ENCODE peak calls at places on chromosomes 13 and 19, in five cellular contexts. One of them, this sample, is unnamed.

GRCh38 chr19:39351537-39352037 is 9.4 kb downstream of the SAMD4B start:
- ATAC-seq in CD4-positive, alpha-beta T cell: peak
- ATAC-seq in left cardiac atrium: peak
- ATAC-seq in stimulated activated naive CD8-positive, alpha-beta T cell treated with anti-CD3 and anti-CD28 coated beads, Interleukin-15, Interleukin-2, amounts not matched to agents 100 U/mL and 50 U/mL, for 24 hours: peak
- ATAC-seq in Right ventricle myocardium superior: peak
- ATAC-seq in this sample: peak

GRCh38 chr19:4559569-4559968 is at the start of gene SEMA6B:
- ATAC-seq in CD4-positive, alpha-beta T cell: no peak
- ATAC-seq in left cardiac atrium: peak
- ATAC-seq in stimulated activated naive CD8-positive, alpha-beta T cell treated with anti-CD3 and anti-CD28 coated beads, Interleukin-15, Interleukin-2, amounts not matched to agents 100 U/mL and 50 U/mL, for 24 hours: no peak
- ATAC-seq in Right ventricle myocardium superior: peak
- ATAC-seq in this sample: no peak

GRCh38 chr19:18098891-18099622 is 1.5 kb downstream of the MAST3 start:
- ATAC-seq in CD4-positive, alpha-beta T cell: no peak
- ATAC-seq in left cardiac atrium: no peak
- ATAC-seq in stimulated activated naive CD8-positive, alpha-beta T cell treated with anti-CD3 and anti-CD28 coated beads, Interleukin-15, Interleukin-2, amounts not matched to agents 100 U/mL and 50 U/mL, for 24 hours: peak
- ATAC-seq in Right ventricle myocardium superior: no peak
- ATAC-seq in this sample: peak

GRCh38 chr19:3516675-3517207 is 10.6 kb downstream of the FZR1 start:
- ATAC-seq in CD4-positive, alpha-beta T cell: peak
- ATAC-seq in left cardiac atrium: no peak
- ATAC-seq in stimulated activated naive CD8-positive, alpha-beta T cell treated with anti-CD3 and anti-CD28 coated beads, Interleukin-15, Interleukin-2, amounts not matched to agents 100 U/mL and 50 U/mL, for 24 hours: peak
- ATAC-seq in Right ventricle myocardium superior: no peak
- ATAC-seq in this sample: peak

GRCh38 chr19:46732966-46733692 is 12.7 kb upstream of the FKRP start:
- ATAC-seq in CD4-positive, alpha-beta T cell: no peak
- ATAC-seq in left cardiac atrium: peak
- ATAC-seq in stimulated activated naive CD8-positive, alpha-beta T cell treated with anti-CD3 and anti-CD28 coated beads, Interleukin-15, Interleukin-2, amounts not matched to agents 100 U/mL and 50 U/mL, for 24 hours: no peak
- ATAC-seq in Right ventricle myocardium superior: peak
- ATAC-seq in this sample: no peak

GRCh38 chr19:49793561-49793840 is 19.6 kb downstream of the FUZ start:
- ATAC-seq in CD4-positive, alpha-beta T cell: no peak
- ATAC-seq in left cardiac atrium: peak
- ATAC-seq in stimulated activated naive CD8-positive, alpha-beta T cell treated with anti-CD3 and anti-CD28 coated beads, Interleukin-15, Interleukin-2, amounts not matched to agents 100 U/mL and 50 U/mL, for 24 hours: peak
- ATAC-seq in Right ventricle myocardium superior: no peak
- ATAC-seq in this sample: peak

GRCh38 chr13:24176351-24177101 is 16.0 kb downstream of the SPATA13 start:
- ATAC-seq in CD4-positive, alpha-beta T cell: no peak
- ATAC-seq in left cardiac atrium: no peak
- ATAC-seq in stimulated activated naive CD8-positive, alpha-beta T cell treated with anti-CD3 and anti-CD28 coated beads, Interleukin-15, Interleukin-2, amounts not matched to agents 100 U/mL and 50 U/mL, for 24 hours: no peak
- ATAC-seq in Right ventricle myocardium superior: no peak
- ATAC-seq in this sample: no peak

GRCh38 chr19:32104465-32105235 is 240.8 kb upstream of the ZNF507 start:
- ATAC-seq in CD4-positive, alpha-beta T cell: no peak
- ATAC-seq in left cardiac atrium: peak
- ATAC-seq in stimulated activated naive CD8-positive, alpha-beta T cell treated with anti-CD3 and anti-CD28 coated beads, Interleukin-15, Interleukin-2, amounts not matched to agents 100 U/mL and 50 U/mL, for 24 hours: no peak
- ATAC-seq in Right ventricle myocardium superior: no peak
- ATAC-seq in this sample: no peak

GRCh38 chr19:52786078-52786463 is 520 bp downstream of the ZNF600 start:
- ATAC-seq in CD4-positive, alpha-beta T cell: peak
- ATAC-seq in left cardiac atrium: peak
- ATAC-seq in stimulated activated naive CD8-positive, alpha-beta T cell treated with anti-CD3 and anti-CD28 coated beads, Interleukin-15, Interleukin-2, amounts not matched to agents 100 U/mL and 50 U/mL, for 24 hours: peak
- ATAC-seq in Right ventricle myocardium superior: peak
- ATAC-seq in this sample: peak

GRCh38 chr13:101763191-101763590 is 310.7 kb downstream of the ITGBL1 start:
- ATAC-seq in CD4-positive, alpha-beta T cell: no peak
- ATAC-seq in left cardiac atrium: no peak
- ATAC-seq in stimulated activated naive CD8-positive, alpha-beta T cell treated with anti-CD3 and anti-CD28 coated beads, Interleukin-15, Interleukin-2, amounts not matched to agents 100 U/mL and 50 U/mL, for 24 hours: no peak
- ATAC-seq in Right ventricle myocardium superior: no peak
- ATAC-seq in this sample: no peak

GRCh38 chr19:14354445-14354844 is 26.8 kb upstream of the ADGRE5 start:
- ATAC-seq in CD4-positive, alpha-beta T cell: no peak
- ATAC-seq in left cardiac atrium: no peak
- ATAC-seq in stimulated activated naive CD8-positive, alpha-beta T cell treated with anti-CD3 and anti-CD28 coated beads, Interleukin-15, Interleukin-2, amounts not matched to agents 100 U/mL and 50 U/mL, for 24 hours: no peak
- ATAC-seq in Right ventricle myocardium superior: no peak
- ATAC-seq in this sample: no peak

GRCh38 chr19:6020166-6020967 is 42.4 kb upstream of the RANBP3 start:
- ATAC-seq in CD4-positive, alpha-beta T cell: no peak
- ATAC-seq in left cardiac atrium: no peak
- ATAC-seq in stimulated activated naive CD8-positive, alpha-beta T cell treated with anti-CD3 and anti-CD28 coated beads, Interleukin-15, Interleukin-2, amounts not matched to agents 100 U/mL and 50 U/mL, for 24 hours: no peak
- ATAC-seq in Right ventricle myocardium superior: no peak
- ATAC-seq in this sample: no peak

GRCh38 chr19:18309525-18310064 is 13.3 kb downstream of the LSM4 start:
- ATAC-seq in CD4-positive, alpha-beta T cell: no peak
- ATAC-seq in left cardiac atrium: no peak
- ATAC-seq in stimulated activated naive CD8-positive, alpha-beta T cell treated with anti-CD3 and anti-CD28 coated beads, Interleukin-15, Interleukin-2, amounts not matched to agents 100 U/mL and 50 U/mL, for 24 hours: no peak
- ATAC-seq in Right ventricle myocardium superior: no peak
- ATAC-seq in this sample: no peak

GRCh38 chr13:72745260-72745659 is 17.5 kb downstream of the BORA start:
- ATAC-seq in CD4-positive, alpha-beta T cell: no peak
- ATAC-seq in left cardiac atrium: no peak
- ATAC-seq in stimulated activated naive CD8-positive, alpha-beta T cell treated with anti-CD3 and anti-CD28 coated beads, Interleukin-15, Interleukin-2, amounts not matched to agents 100 U/mL and 50 U/mL, for 24 hours: peak
- ATAC-seq in Right ventricle myocardium superior: no peak
- ATAC-seq in this sample: peak

GRCh38 chr13:99071666-99072065 is 93.8 kb upstream of the DOCK9 start:
- ATAC-seq in CD4-positive, alpha-beta T cell: no peak
- ATAC-seq in left cardiac atrium: no peak
- ATAC-seq in stimulated activated naive CD8-positive, alpha-beta T cell treated with anti-CD3 and anti-CD28 coated beads, Interleukin-15, Interleukin-2, amounts not matched to agents 100 U/mL and 50 U/mL, for 24 hours: no peak
- ATAC-seq in Right ventricle myocardium superior: no peak
- ATAC-seq in this sample: no peak

GRCh38 chr13:109862627-109863026 is 76.2 kb upstream of the IRS2 start:
- ATAC-seq in CD4-positive, alpha-beta T cell: no peak
- ATAC-seq in left cardiac atrium: no peak
- ATAC-seq in stimulated activated naive CD8-positive, alpha-beta T cell treated with anti-CD3 and anti-CD28 coated beads, Interleukin-15, Interleukin-2, amounts not matched to agents 100 U/mL and 50 U/mL, for 24 hours: no peak
- ATAC-seq in Right ventricle myocardium superior: no peak
- ATAC-seq in this sample: no peak

GRCh38 chr13:99312493-99312883 is 5.3 kb upstream of the GPR183 start:
- ATAC-seq in CD4-positive, alpha-beta T cell: no peak
- ATAC-seq in left cardiac atrium: peak
- ATAC-seq in stimulated activated naive CD8-positive, alpha-beta T cell treated with anti-CD3 and anti-CD28 coated beads, Interleukin-15, Interleukin-2, amounts not matched to agents 100 U/mL and 50 U/mL, for 24 hours: no peak
- ATAC-seq in Right ventricle myocardium superior: peak
- ATAC-seq in this sample: peak

GRCh38 chr19:21698215-21698614 is 69.2 kb downstream of the ZNF100 start:
- ATAC-seq in CD4-positive, alpha-beta T cell: peak
- ATAC-seq in left cardiac atrium: peak
- ATAC-seq in stimulated activated naive CD8-positive, alpha-beta T cell treated with anti-CD3 and anti-CD28 coated beads, Interleukin-15, Interleukin-2, amounts not matched to agents 100 U/mL and 50 U/mL, for 24 hours: no peak
- ATAC-seq in Right ventricle myocardium superior: peak
- ATAC-seq in this sample: no peak

GRCh38 chr19:36106441-36106840 is 4.5 kb upstream of the OVOL3 start:
- ATAC-seq in CD4-positive, alpha-beta T cell: no peak
- ATAC-seq in left cardiac atrium: no peak
- ATAC-seq in stimulated activated naive CD8-positive, alpha-beta T cell treated with anti-CD3 and anti-CD28 coated beads, Interleukin-15, Interleukin-2, amounts not matched to agents 100 U/mL and 50 U/mL, for 24 hours: no peak
- ATAC-seq in Right ventricle myocardium superior: peak
- ATAC-seq in this sample: no peak

GRCh38 chr13:46662690-46663089 is 109.7 kb downstream of the LRCH1 start:
- ATAC-seq in CD4-positive, alpha-beta T cell: no peak
- ATAC-seq in left cardiac atrium: no peak
- ATAC-seq in stimulated activated naive CD8-positive, alpha-beta T cell treated with anti-CD3 and anti-CD28 coated beads, Interleukin-15, Interleukin-2, amounts not matched to agents 100 U/mL and 50 U/mL, for 24 hours: no peak
- ATAC-seq in Right ventricle myocardium superior: no peak
- ATAC-seq in this sample: no peak